ENCODE peak calls at places on chromosomes 4 and X, in five cellular contexts. P is A549, K is GM23338, H is HCT116, F is SK-N-SH. N is an unnamed sample.

GRCh38 chr4:24032371-24032989 is 142.6 kb upstream of the PPARGC1A start:
- DNase-seq in P (peak), F (peak), K (peak), H (no peak), N (no peak)

GRCh38 chrX:130304587-130305368 is 34.9 kb upstream of the SLC25A14 start:
- DNase-seq in F (no peak), H (no peak), P (no peak), K (peak), N (no peak)

GRCh38 chr4:185307136-185307950 is 88.4 kb downstream of the LRP2BP start:
- DNase-seq in P (no peak), F (no peak), K (peak), H (no peak), N (no peak)

GRCh38 chr4:101967697-101968346 is 177.3 kb downstream of the BANK1 start:
- DNase-seq in K (no peak), P (peak), H (no peak), F (no peak), N (no peak)

GRCh38 chrX:57817302-57817701 is 93.0 kb downstream of the ZXDA start:
- DNase-seq in K (peak), H (no peak), F (no peak), P (no peak), N (no peak)

GRCh38 chr4:10005632-10006031 is 15.7 kb downstream of the SLC2A9 start:
- DNase-seq in K (no peak), H (no peak), P (no peak), F (no peak), N (no peak)

GRCh38 chrX:40253770-40254169 is 156.0 kb upstream of the BCOR start:
- DNase-seq in F (no peak), K (no peak), H (no peak), P (no peak), N (no peak)

GRCh38 chr4:108113229-108113628 is 55.5 kb downstream of the LEF1 start:
- DNase-seq in K (no peak), P (no peak), H (no peak), F (no peak), N (no peak)

GRCh38 chrX:43557792-43558191 is 98.3 kb upstream of the MAOA start:
- DNase-seq in F (peak), K (peak), P (peak), H (peak), N (peak)

GRCh38 chrX:47146121-47146935 is 1.3 kb downstream of the RBM10 start:
- DNase-seq in F (no peak), K (no peak), P (no peak), H (no peak), N (no peak)

GRCh38 chrX:30875957-30876356 is 13.1 kb downstream of the TAB3 start:
- DNase-seq in H (no peak), P (peak), K (no peak), F (no peak), N (no peak)

GRCh38 chrX:110219920-110220319 is 98.0 kb downstream of the AMMECR1 start:
- DNase-seq in K (no peak), H (no peak), P (peak), F (no peak), N (no peak)

GRCh38 chr4:70372760-70373159 is 10.2 kb upstream of the SMR3B start:
- DNase-seq in P (no peak), H (no peak), K (no peak), F (no peak), N (no peak)

GRCh38 chrX:155048997-155049619 is 21.8 kb downstream of the CMC4 start:
- DNase-seq in F (peak), K (peak), P (peak), H (no peak), N (no peak)

GRCh38 chr4:76950052-76950845 is 697 bp downstream of the SEPTIN11 start:
- DNase-seq in P (peak), K (peak), H (no peak), F (peak), N (no peak)

GRCh38 chrX:107508925-107509324 is 59.5 kb downstream of the FRMPD3 start:
- DNase-seq in P (no peak), K (peak), F (no peak), H (no peak), N (no peak)

GRCh38 chr4:52783069-52783468 is 31.8 kb upstream of the ERVMER34-1 start:
- DNase-seq in P (no peak), F (no peak), K (no peak), H (no peak), N (no peak)

GRCh38 chr4:54231419-54232150 is 2.5 kb downstream of the PDGFRA start:
- DNase-seq in K (peak), F (peak), H (no peak), P (no peak), N (no peak)

GRCh38 chrX:68705986-68706385 is 58.5 kb downstream of the STARD8 start:
- DNase-seq in H (no peak), P (no peak), K (no peak), F (no peak), N (no peak)

GRCh38 chr4:111556141-111556781 is 589.0 kb upstream of the FAM241A start:
- DNase-seq in F (no peak), K (no peak), H (no peak), P (no peak), N (no peak)

GRCh38 chr4:30716158-30716557 is 4.0 kb upstream of the PCDH7 start:
- DNase-seq in K (peak), F (peak), H (peak), P (peak), N (no peak)

GRCh38 chr4:83850435-83850834 is 314.5 kb downstream of the GPAT3 start:
- DNase-seq in H (no peak), K (peak), F (no peak), P (peak), N (no peak)

GRCh38 chrX:103793541-103793932 is 16.9 kb downstream of the PLP1 start:
- DNase-seq in P (no peak), K (no peak), H (no peak), F (no peak), N (no peak)
- TF ChIP-seq REST in P (no peak), K (no peak), H (no peak), F (no peak), N (no peak)

DNA sequence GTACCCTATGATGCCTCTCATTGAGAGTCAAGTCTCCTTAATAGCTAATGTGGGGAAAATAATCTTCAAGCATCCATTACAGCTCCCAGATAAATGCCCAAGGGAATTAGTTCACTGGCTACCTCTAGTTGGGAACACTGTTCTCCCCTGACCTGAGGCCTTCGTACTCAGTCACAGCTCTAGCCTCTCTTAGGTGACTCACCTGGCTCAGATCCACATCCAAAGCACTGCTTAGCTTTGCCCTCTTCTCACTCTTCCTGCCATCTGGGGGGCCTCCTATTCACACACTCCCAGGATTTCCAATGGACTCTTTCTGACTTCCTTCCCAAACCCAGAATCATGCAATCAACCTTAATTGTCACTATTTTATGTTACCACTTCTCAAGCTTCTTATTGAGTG is 311.3 kb downstream of the PPP1R2C start:
- DNase-seq in P (no peak), H (no peak), F (no peak), K (no peak), N (no peak)
- TF ChIP-seq REST in P (no peak), H (no peak), F (no peak), K (no peak), N (no peak)

GRCh38 chr4:165096776-165097175 is 15.9 kb downstream of the TMEM192 start:
- DNase-seq in P (peak), K (peak), F (peak), H (no peak), N (no peak)
- TF ChIP-seq REST in P (no peak), K (no peak), F (no peak), H (no peak), N (no peak)

GRCh38 chrX:7147978-7148824 is at the start of gene PUDP:
- DNase-seq in P (peak), F (peak), H (peak), K (peak), N (no peak)

GRCh38 chrX:7146703-7147430 is 645 bp upstream of the STS start:
- DNase-seq in F (no peak), P (peak), H (no peak), K (no peak), N (no peak)

GRCh38 chrX:7149421-7149820 is 1.5 kb upstream of the PUDP start:
- DNase-seq in K (no peak), P (no peak), H (no peak), F (no peak), N (no peak)

GRCh38 chrX:7146026-7146702 is 1.3 kb upstream of the STS start:
- DNase-seq in H (no peak), K (no peak), F (no peak), P (peak), N (no peak)

DNA sequence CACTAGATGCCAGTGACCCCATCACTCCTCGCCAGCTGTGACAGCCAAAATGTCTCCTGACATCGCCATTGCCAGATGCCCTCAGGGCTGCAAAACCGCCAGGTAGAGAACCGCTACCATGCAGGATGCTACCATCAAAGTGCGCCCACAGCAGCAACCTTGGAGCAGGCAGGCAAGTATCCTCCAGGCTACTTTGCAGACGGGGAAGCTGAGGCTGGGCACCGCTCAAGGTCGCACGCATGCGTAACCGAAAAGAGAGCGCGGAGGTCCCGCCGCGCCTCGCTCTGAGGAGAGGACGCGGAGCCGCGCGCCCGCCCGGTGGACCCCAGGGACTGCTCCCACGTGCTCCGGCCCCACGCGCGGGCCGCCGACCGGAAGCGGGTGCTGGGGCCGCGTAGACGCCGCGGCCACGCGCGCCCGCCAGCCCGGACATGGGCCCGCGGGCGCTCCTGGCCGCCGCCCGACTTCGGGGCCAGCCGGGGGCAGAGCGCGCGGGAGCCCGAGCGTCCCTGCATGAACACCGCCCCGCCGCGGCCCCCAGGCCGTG is at the start of gene STS:
- DNase-seq in F (peak), K (peak), P (no peak), H (no peak), N (no peak)
- TF ChIP-seq REST in F (no peak), K (no peak), P (no peak), H (no peak), N (no peak)

GRCh38 chr4:86522349-86522748 is 71.8 kb upstream of the PTPN13 start:
- DNase-seq in H (no peak), P (no peak), F (no peak), K (no peak), N (no peak)
- TF ChIP-seq REST in H (no peak), P (no peak), F (no peak), K (no peak), N (no peak)

GRCh38 chr4:171920901-171921300 is 107.7 kb downstream of the GALNTL6 start:
- DNase-seq in K (no peak), H (no peak), P (no peak), F (no peak), N (no peak)

GRCh38 chr4:171924761-171925376 is 111.7 kb downstream of the GALNTL6 start:
- DNase-seq in K (peak), P (no peak), H (no peak), F (no peak), N (no peak)

GRCh38 chr4:171919314-171919713 is 106.1 kb downstream of the GALNTL6 start:
- DNase-seq in F (no peak), P (no peak), H (no peak), K (no peak), N (no peak)
- TF ChIP-seq REST in F (no peak), P (no peak), H (no peak), K (no peak), N (no peak)

GRCh38 chr4:39323836-39324235 is 42.3 kb downstream of the RFC1 start:
- DNase-seq in K (no peak), F (no peak), H (no peak), P (no peak), N (no peak)
- TF ChIP-seq REST in K (no peak), F (no peak), H (no peak), P (no peak), N (no peak)

DNA sequence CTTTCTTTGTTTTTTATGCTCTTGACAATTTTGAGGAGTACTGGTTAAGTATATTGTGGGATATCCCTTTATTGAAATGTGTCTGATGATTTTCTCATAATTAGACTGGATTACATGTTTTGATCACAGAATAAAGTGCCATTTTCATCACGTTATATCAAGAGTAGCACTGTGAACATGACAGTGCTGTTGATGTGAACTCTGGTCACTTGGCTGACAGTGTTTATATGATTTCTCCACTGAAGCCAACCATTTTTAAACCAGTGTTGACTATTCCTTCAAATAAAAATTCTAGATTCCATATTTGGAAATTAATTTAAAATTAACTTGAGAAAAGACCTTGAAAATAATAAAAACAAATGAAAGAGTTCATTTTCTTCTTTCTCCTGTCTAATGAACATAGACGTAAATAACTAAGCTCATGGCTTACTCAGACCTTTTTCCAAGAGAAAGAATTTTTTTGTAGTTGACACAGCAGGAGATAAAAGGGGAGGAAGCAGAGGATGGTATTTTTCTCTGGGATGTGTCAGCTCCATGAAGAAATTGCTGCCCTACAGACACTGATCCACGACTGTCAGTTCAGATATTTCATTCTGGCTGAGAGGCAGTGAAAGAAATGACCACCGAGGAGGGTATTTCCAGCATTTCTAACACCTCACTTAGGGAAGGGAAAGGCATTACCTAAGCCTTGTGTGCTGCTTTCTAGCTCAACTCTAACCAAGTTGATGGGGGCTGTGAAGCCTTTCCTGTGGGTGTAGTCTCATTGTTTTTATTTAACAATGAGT is 150.9 kb upstream of the ANK2 start:
- DNase-seq in K (peak), H (no peak), F (no peak), P (no peak), N (no peak)
- TF ChIP-seq REST in K (no peak), H (no peak), F (no peak), P (no peak), N (no peak)

N was measured in Panc1.